ENCODE peak calls at places on chromosomes 16 and 17, in five cellular contexts. S is GOT3, T is bronchial epithelial cell, E is SJSA1, J is astrocyte of the hippocampus. A is an unnamed sample.

GRCh38 chr17:81890447-81891302 is 711 bp downstream of the ALYREF start:
- DNase-seq in S (no peak), T (no peak), E (peak), J (peak), A (peak)

GRCh38 chr16:50207652-50208051 is 54.5 kb downstream of the TENT4B start:
- DNase-seq in S (no peak), T (peak), E (no peak), J (peak), A (no peak)

GRCh38 chr16:89921131-89921698 is 1.9 kb upstream of the TUBB3 start:
- DNase-seq in S (no peak), T (no peak), E (no peak), J (no peak), A (no peak)

GRCh38 chr17:66633322-66633965 is 201.5 kb upstream of the CACNG5 start:
- DNase-seq in S (no peak), T (no peak), E (no peak), J (no peak), A (no peak)

GRCh38 chr16:79752421-79752820 is 151.9 kb upstream of the MAF start:
- DNase-seq in S (no peak), T (peak), E (no peak), J (no peak), A (no peak)

GRCh38 chr16:74745926-74746325 is 28.7 kb downstream of the FA2H start:
- DNase-seq in S (no peak), T (no peak), E (no peak), J (no peak), A (no peak)

GRCh38 chr17:82655038-82655479 is 6.8 kb upstream of the WDR45B start:
- DNase-seq in S (no peak), T (peak), E (no peak), J (no peak), A (no peak)

GRCh38 chr16:6684076-6684673 is 648.5 kb upstream of the RBFOX1 start:
- DNase-seq in S (no peak), T (peak), E (no peak), J (peak), A (peak)

GRCh38 chr16:57955572-57955971 is 15.4 kb downstream of the CNGB1 start:
- DNase-seq in S (no peak), T (peak), E (no peak), J (peak), A (no peak)

GRCh38 chr17:80082403-80083135 is 18.8 kb upstream of the GAA start:
- DNase-seq in S (no peak), T (peak), E (peak), J (peak), A (peak)

GRCh38 chr16:55725055-55725777 is 69.4 kb downstream of the SLC6A2 start:
- DNase-seq in S (no peak), T (no peak), E (no peak), J (no peak), A (no peak)

GRCh38 chr16:12871784-12872183 is 29.6 kb upstream of the SHISA9 start:
- DNase-seq in S (no peak), T (no peak), E (no peak), J (no peak), A (no peak)

GRCh38 chr16:49859139-49859947 is 3.4 kb upstream of the ZNF423 start:
- DNase-seq in S (no peak), T (no peak), E (no peak), J (no peak), A (no peak)

GRCh38 chr16:81004646-81005353 is 1.9 kb downstream of the CMC2 start:
- DNase-seq in S (no peak), T (peak), E (no peak), J (peak), A (peak)

GRCh38 chr17:39831588-39831987 is 32.5 kb downstream of the IKZF3 start:
- DNase-seq in S (no peak), T (no peak), E (no peak), J (no peak), A (no peak)

GRCh38 chr16:67666538-67667433 is at the start of the genes C16orf86 and ENKD1:
- DNase-seq in S (peak), T (peak), E (peak), J (peak), A (peak)

GRCh38 chr17:81368623-81369022 is 26.6 kb upstream of the BAHCC1 start:
- DNase-seq in S (no peak), T (no peak), E (no peak), J (no peak), A (no peak)

GRCh38 chr17:40071720-40072480 is 9.1 kb downstream of the THRA start:
- DNase-seq in S (no peak), T (no peak), E (peak), J (peak), A (no peak)

GRCh38 chr17:27756467-27757371 is 43.6 kb downstream of the NOS2 start:
- DNase-seq in S (no peak), T (peak), E (no peak), J (peak), A (peak)

GRCh38 chr17:42288985-42289862 is 926 bp downstream of the STAT5A start:
- DNase-seq in S (no peak), T (no peak), E (no peak), J (no peak), A (peak)

GRCh38 chr17:2384439-2385127 is 16.3 kb downstream of the MNT start:
- DNase-seq in S (no peak), T (no peak), E (no peak), J (no peak), A (no peak)

GRCh38 chr16:3444032-3444388 is 530 bp downstream of the NAA60 start:
- DNase-seq in S (no peak), T (peak), E (no peak), J (peak), A (no peak)

GRCh38 chr17:16129844-16130243 is 85.5 kb downstream of the NCOR1 start:
- DNase-seq in S (no peak), T (no peak), E (no peak), J (no peak), A (no peak)

GRCh38 chr17:63621229-63621683 is 961 bp upstream of the MAP3K3 start:
- DNase-seq in S (no peak), T (no peak), E (no peak), J (no peak), A (no peak)

GRCh38 chr17:81365601-81366585 is 29.4 kb upstream of the BAHCC1 start:
- DNase-seq in S (no peak), T (peak), E (no peak), J (peak), A (peak)

GRCh38 chr17:76153640-76154039 is 12.6 kb upstream of the FOXJ1 start:
- DNase-seq in S (no peak), T (no peak), E (no peak), J (peak), A (no peak)

GRCh38 chr17:35879748-35880654 is at the start of gene CCL5:
- DNase-seq in S (no peak), T (peak), E (no peak), J (no peak), A (no peak)